ENCODE peak calls at places on chromosomes 16 and 17, in five cellular contexts. M, P, U, J and O are unnamed samples.

GRCh38 chr17:74417178-74418045 is 14.5 kb upstream of the GPRC5C start:
- DNase-seq in U (no peak), J (peak; percentile 87), P (no peak), M (peak; percentile 41), O (peak; percentile 51)

GRCh38 chr16:78460428-78460827 is 361.0 kb downstream of the WWOX start:
- DNase-seq in J (no peak), M (no peak), P (no peak), U (no peak), O (no peak)

GRCh38 chr16:89534147-89534788 is 26.1 kb downstream of the SPG7 start:
- DNase-seq in J (peak; percentile 66), P (no peak), M (no peak), U (no peak), O (peak; percentile 93)

GRCh38 chr16:1782408-1783247 is at the start of the genes NUBP2 and SPSB3:
- DNase-seq in P (peak; percentile 100), U (peak; percentile 96), M (peak; percentile 98), J (peak; percentile 100), O (peak; percentile 100)

GRCh38 chr16:84730406-84731106 is 30.8 kb downstream of the USP10 start:
- DNase-seq in P (peak; percentile 20), J (peak; percentile 93), U (no peak), M (peak; percentile 67), O (peak; percentile 97)

GRCh38 chr17:37079065-37079708 is 130.4 kb downstream of the AATF start:
- DNase-seq in J (no peak), P (no peak), M (no peak), U (no peak), O (no peak)

GRCh38 chr17:77728871-77729270 is 229.6 kb upstream of the TNRC6C start:
- DNase-seq in J (no peak), U (no peak), P (no peak), M (no peak), O (no peak)

GRCh38 chr17:5821813-5822212 is 237.5 kb upstream of the NLRP1 start:
- DNase-seq in M (no peak), P (no peak), U (no peak), J (peak; percentile 27), O (no peak)

GRCh38 chr17:74474043-74474792 is 7.8 kb downstream of the CD300A start:
- DNase-seq in P (no peak), J (no peak), U (no peak), M (no peak), O (no peak)

GRCh38 chr17:57955183-57955952 is at the start of gene CUEDC1:
- DNase-seq in P (peak; percentile 49), M (no peak), J (peak; percentile 21), U (peak; percentile 47), O (peak; percentile 62)

GRCh38 chr17:79931517-79932309 is 92.5 kb upstream of the CBX4 start:
- DNase-seq in M (no peak), U (no peak), P (no peak), J (peak; percentile 59), O (peak; percentile 43)

GRCh38 chr16:56202036-56202435 is 10.7 kb downstream of the GNAO1 start:
- DNase-seq in J (no peak), P (no peak), M (no peak), U (no peak), O (peak; percentile 14)

GRCh38 chr16:47143677-47144558 is at the start of gene NETO2:
- DNase-seq in J (peak; percentile 49), M (no peak), U (peak; percentile 58), P (peak; percentile 34), O (peak; percentile 66)

GRCh38 chr16:51392651-51393187 is 241.6 kb upstream of the SALL1 start:
- DNase-seq in J (peak; percentile 98), P (no peak), U (no peak), M (no peak), O (peak; percentile 37)

GRCh38 chr16:79970551-79971236 is 370.2 kb upstream of the MAF start:
- DNase-seq in U (no peak), J (peak; percentile 25), P (no peak), M (no peak), O (peak; percentile 36)

GRCh38 chr17:79269620-79270019 is 195.0 kb downstream of the ENGASE start:
- DNase-seq in U (no peak), M (no peak), P (no peak), J (no peak), O (no peak)

GRCh38 chr17:48726916-48727286 is 1.6 kb downstream of the HOXB13 start:
- DNase-seq in U (no peak), P (no peak), M (no peak), J (no peak), O (no peak)

GRCh38 chr17:47696717-47697642 is 3.0 kb downstream of the TBKBP1 start:
- DNase-seq in U (no peak), J (no peak), P (no peak), M (no peak), O (no peak)

GRCh38 chr16:15041260-15042011 is 14.4 kb downstream of the NTAN1 start:
- DNase-seq in P (no peak), U (no peak), M (no peak), J (peak; percentile 80), O (peak; percentile 33)

GRCh38 chr17:69581061-69581955 is 166.8 kb downstream of the MAP2K6 start:
- DNase-seq in U (no peak), P (no peak), M (no peak), J (no peak), O (peak; percentile 47)

GRCh38 chr16:28193530-28194423 is 18.0 kb downstream of the XPO6 start:
- DNase-seq in M (peak; percentile 95), P (no peak), U (no peak), J (peak; percentile 91), O (peak; percentile 97)

GRCh38 chr17:83064021-83064731 is 15.2 kb upstream of the METRNL start:
- DNase-seq in J (no peak), P (no peak), M (no peak), U (no peak), O (no peak)